ENCODE peak calls at places on chromosomes 1 and 21, in five cellular contexts. One of them, this sample, is unnamed.

GRCh38 chr1:232166942-232167341 is 463.0 kb downstream of the SIPA1L2 start:
- DNase-seq in suprapubic skin: no peak
- DNase-seq in transverse colon: no peak
- DNase-seq in uterus: no peak
- DNase-seq in right lobe of liver: no peak
- DNase-seq in this sample: no peak

GRCh38 chr1:181669209-181669608 is 185.9 kb downstream of the CACNA1E start:
- DNase-seq in suprapubic skin: no peak
- DNase-seq in transverse colon: no peak
- DNase-seq in uterus: no peak
- DNase-seq in right lobe of liver: no peak
- DNase-seq in this sample: no peak

GRCh38 chr1:63877816-63878215 is 104.0 kb downstream of the ROR1 start:
- DNase-seq in suprapubic skin: no peak
- DNase-seq in transverse colon: no peak
- DNase-seq in uterus: no peak
- DNase-seq in right lobe of liver: no peak
- DNase-seq in this sample: no peak

GRCh38 chr1:8631163-8631562 is 186.3 kb downstream of the RERE start:
- DNase-seq in suprapubic skin: no peak
- DNase-seq in transverse colon: no peak
- DNase-seq in uterus: no peak
- DNase-seq in right lobe of liver: no peak
- DNase-seq in this sample: no peak

GRCh38 chr1:91795601-91796389 is 90.2 kb downstream of the TGFBR3 start:
- DNase-seq in suprapubic skin: no peak
- DNase-seq in transverse colon: no peak
- DNase-seq in uterus: no peak
- DNase-seq in right lobe of liver: no peak
- DNase-seq in this sample: no peak

GRCh38 chr1:7549693-7550161 is 221.4 kb upstream of the VAMP3 start:
- DNase-seq in suprapubic skin: no peak
- DNase-seq in transverse colon: no peak
- DNase-seq in uterus: no peak
- DNase-seq in right lobe of liver: no peak
- DNase-seq in this sample: no peak

GRCh38 chr1:94597701-94598100 is 56.1 kb upstream of the F3 start:
- DNase-seq in suprapubic skin: no peak
- DNase-seq in transverse colon: no peak
- DNase-seq in uterus: no peak
- DNase-seq in right lobe of liver: no peak
- DNase-seq in this sample: no peak

GRCh38 chr1:31570228-31570627 is 6.1 kb upstream of the TINAGL1 start:
- DNase-seq in suprapubic skin: no peak
- DNase-seq in transverse colon: no peak
- DNase-seq in uterus: no peak
- DNase-seq in right lobe of liver: no peak
- DNase-seq in this sample: no peak

GRCh38 chr1:171805395-171806115 is 24.1 kb downstream of the METTL13 start:
- DNase-seq in suprapubic skin: no peak
- DNase-seq in transverse colon: no peak
- DNase-seq in uterus: no peak
- DNase-seq in right lobe of liver: no peak
- DNase-seq in this sample: no peak

DNA sequence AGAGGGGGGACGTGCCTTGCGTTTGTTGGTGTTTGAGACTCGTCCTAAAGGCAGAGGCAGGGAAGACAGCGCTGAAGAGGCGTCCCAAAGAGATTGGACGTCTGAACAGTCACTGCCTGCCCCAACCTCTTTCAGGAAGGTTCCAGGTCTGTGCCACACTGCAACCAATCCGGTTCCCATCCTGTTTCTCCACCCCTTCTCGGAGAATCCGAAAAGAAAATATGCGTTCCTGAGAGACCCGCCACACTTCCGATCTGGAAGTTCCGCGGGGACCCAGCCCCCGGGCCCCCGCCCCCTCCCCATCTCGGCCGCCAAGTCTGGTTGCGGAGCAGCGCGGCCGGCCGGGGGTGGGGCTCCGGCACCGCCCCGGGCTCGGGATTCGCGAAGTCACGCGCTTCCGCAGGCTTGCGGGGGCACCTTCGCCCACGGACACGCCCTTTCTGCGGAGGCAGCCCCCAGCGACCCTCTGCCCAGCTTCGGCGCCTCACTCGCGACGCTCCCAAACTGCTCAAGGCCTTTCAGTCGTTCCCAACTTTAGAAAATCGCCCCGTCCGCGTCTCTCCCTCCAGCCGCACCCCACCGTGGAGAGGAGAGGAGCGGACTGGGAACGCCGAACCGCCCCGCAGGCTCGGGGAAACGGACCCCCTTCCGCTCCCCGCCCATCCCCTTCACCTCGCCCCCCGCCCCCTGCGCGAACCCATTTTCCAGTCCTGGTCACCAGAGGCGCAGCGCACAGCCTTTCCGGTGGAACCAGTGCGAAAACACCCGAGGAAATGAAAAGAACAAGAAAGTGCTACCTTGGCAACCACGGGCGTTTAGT is 124.6 kb upstream of the DPYD start:
- DNase-seq in suprapubic skin: peak; percentile 40
- DNase-seq in transverse colon: no peak
- DNase-seq in uterus: no peak
- DNase-seq in right lobe of liver: no peak
- DNase-seq in this sample: no peak
- TF ChIP-seq POLR2A in suprapubic skin: no peak
- TF ChIP-seq POLR2A in transverse colon: no peak
- TF ChIP-seq POLR2A in uterus: no peak
- TF ChIP-seq POLR2A in right lobe of liver: no peak
- TF ChIP-seq POLR2A in this sample: no peak

DNA sequence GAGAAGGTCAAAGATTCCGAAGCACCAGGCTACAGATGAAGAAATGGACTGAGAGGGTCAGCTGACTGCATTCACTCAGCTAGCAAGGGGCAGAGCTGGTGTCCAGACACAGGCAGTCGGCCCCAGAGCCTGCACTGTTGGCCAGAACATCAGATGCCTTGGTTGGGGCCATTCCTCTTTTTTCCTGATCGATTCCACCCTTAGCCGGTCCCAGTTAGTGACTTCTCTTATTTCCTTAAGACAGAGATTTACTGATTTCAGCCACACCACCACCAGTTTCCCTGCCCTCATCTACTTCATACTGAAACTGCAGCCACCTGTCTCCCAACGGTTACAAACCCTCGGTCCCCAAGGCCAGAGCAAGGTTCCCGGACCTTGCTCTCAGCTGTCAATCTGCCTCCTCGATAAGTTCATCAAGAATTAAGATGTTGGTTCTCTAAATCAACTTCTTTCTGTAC is 11.5 kb downstream of the CD58 start:
- DNase-seq in suprapubic skin: no peak
- DNase-seq in transverse colon: no peak
- DNase-seq in uterus: no peak
- DNase-seq in right lobe of liver: no peak
- DNase-seq in this sample: no peak
- H3K4me1 ChIP-seq in suprapubic skin: peaks cover 25% of the 10 kb centered on the region
- H3K4me1 ChIP-seq in transverse colon: no peaks in the 10 kb centered on the region
- H3K4me1 ChIP-seq in uterus: no peaks in the 10 kb centered on the region
- H3K4me1 ChIP-seq in right lobe of liver: no peaks in the 10 kb centered on the region
- H3K4me1 ChIP-seq in this sample: no peaks in the 10 kb centered on the region

GRCh38 chr21:21373969-21374368 is 375.8 kb downstream of the NCAM2 start:
- DNase-seq in suprapubic skin: no peak
- DNase-seq in transverse colon: no peak
- DNase-seq in uterus: no peak
- DNase-seq in right lobe of liver: no peak
- DNase-seq in this sample: no peak
- TF ChIP-seq CTCF in suprapubic skin: no peak
- TF ChIP-seq CTCF in transverse colon: no peak
- TF ChIP-seq CTCF in uterus: no peak
- TF ChIP-seq CTCF in right lobe of liver: peak; percentile 36
- TF ChIP-seq CTCF in this sample: no peak

DNA sequence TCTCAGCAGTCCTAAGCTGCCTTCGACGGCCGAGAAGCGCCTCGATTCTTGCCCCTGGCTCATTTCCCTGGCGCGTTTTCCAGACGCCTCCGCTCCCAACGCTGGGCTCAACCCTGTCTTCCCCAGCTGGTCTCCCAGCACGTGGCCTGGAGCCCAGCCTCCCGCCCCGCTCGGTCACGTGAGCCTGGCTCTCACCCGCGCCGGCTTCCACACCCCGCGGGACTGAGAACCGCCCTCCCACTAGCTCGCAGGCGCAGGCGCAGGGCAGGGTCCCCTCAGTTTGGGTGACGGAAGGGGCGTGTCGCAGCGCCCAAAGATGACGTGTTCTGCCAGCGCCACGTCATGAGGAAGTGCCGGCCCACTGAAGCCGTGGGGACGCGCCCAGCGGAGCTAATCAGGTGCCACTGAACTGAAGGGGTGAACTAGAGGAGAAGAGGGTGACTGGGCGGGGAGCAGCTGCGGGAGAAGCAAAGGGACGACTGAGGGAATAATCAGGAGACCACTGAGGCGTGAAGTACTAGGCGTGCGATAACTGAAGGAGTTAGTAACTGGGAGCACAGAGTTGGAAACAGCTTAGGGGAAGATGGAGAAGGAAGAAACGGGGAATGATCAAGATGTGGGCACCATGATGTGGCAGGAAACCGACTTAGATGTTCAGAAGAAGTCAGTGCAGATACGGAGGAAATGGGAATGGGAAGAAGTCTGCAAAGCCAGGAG is at the start of gene DHDDS:
- DNase-seq in suprapubic skin: peak; percentile 98
- DNase-seq in transverse colon: peak; percentile 99
- DNase-seq in uterus: peak; percentile 97
- DNase-seq in right lobe of liver: peak; percentile 99
- DNase-seq in this sample: peak; percentile 99
- TF ChIP-seq POLR2A in suprapubic skin: peak; percentile 49
- TF ChIP-seq POLR2A in transverse colon: peak; percentile 97
- TF ChIP-seq POLR2A in uterus: peak; percentile 50
- TF ChIP-seq POLR2A in right lobe of liver: peak; percentile 69
- TF ChIP-seq POLR2A in this sample: peak; percentile 80

GRCh38 chr21:37454869-37455503 is 88.4 kb downstream of the DYRK1A start:
- DNase-seq in suprapubic skin: no peak
- DNase-seq in transverse colon: no peak
- DNase-seq in uterus: no peak
- DNase-seq in right lobe of liver: no peak
- DNase-seq in this sample: no peak
- H3K4me1 ChIP-seq in suprapubic skin: peaks cover 73% of the 10 kb centered on the region
- H3K4me1 ChIP-seq in transverse colon: peaks cover 19% of the 10 kb centered on the region
- H3K4me1 ChIP-seq in uterus: peaks cover 8% of the 10 kb centered on the region
- H3K4me1 ChIP-seq in right lobe of liver: no peaks in the 10 kb centered on the region
- H3K4me1 ChIP-seq in this sample: peaks cover 23% of the 10 kb centered on the region

GRCh38 chr1:154749078-154749760 is 120.9 kb downstream of the KCNN3 start:
- DNase-seq in suprapubic skin: no peak
- DNase-seq in transverse colon: no peak
- DNase-seq in uterus: peak; percentile 54
- DNase-seq in right lobe of liver: peak; percentile 41
- DNase-seq in this sample: no peak
- TF ChIP-seq CTCF in suprapubic skin: no peak
- TF ChIP-seq CTCF in transverse colon: no peak
- TF ChIP-seq CTCF in uterus: no peak
- TF ChIP-seq CTCF in right lobe of liver: no peak
- TF ChIP-seq CTCF in this sample: no peak

DNA sequence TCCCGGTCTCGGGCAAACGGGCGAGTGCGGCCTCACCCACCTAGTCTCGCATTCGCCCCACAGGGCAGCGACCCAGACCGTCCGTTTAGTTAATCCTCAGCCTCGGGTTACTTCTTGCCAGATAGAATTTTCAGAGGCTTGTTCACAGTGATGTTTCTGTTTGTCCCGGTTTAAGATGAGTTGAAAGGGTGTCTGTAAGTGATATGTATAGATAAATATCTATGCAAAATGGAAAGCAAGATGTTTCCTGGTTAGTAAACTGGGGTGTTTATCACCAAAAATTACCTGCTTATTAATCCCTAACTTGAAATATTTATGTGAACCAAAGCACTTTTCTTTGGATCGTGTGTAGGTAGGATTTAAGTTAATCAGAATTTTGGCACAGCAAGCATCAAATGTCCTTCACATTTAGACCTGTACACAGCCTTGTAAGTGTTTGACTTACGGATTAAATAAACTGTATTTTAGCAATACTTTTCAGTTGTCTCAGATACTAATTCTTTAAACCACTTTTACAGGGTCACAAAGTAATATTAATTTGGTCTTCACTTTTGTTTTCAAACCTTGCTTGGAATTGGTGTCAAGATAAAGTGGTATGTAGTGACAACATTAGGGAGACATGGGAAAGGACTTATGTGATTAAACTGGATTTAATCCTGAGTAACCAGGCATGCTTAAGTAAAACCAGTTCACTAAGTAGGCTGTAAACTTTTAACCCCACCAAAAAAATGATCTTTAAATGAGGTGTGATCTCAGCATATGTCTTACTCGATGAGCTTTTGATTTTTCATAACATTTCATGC is 886 bp downstream of the ZNF326 start:
- DNase-seq in suprapubic skin: no peak
- DNase-seq in transverse colon: peak; percentile 73
- DNase-seq in uterus: no peak
- DNase-seq in right lobe of liver: no peak
- DNase-seq in this sample: no peak
- TF ChIP-seq POLR2A in suprapubic skin: no peak
- TF ChIP-seq POLR2A in transverse colon: no peak
- TF ChIP-seq POLR2A in uterus: no peak
- TF ChIP-seq POLR2A in right lobe of liver: no peak
- TF ChIP-seq POLR2A in this sample: no peak

GRCh38 chr1:226641671-226642231 is 93.2 kb downstream of the STUM start:
- DNase-seq in suprapubic skin: no peak
- DNase-seq in transverse colon: no peak
- DNase-seq in uterus: peak; percentile 21
- DNase-seq in right lobe of liver: no peak
- DNase-seq in this sample: no peak
- H3K4me1 ChIP-seq in suprapubic skin: peaks cover 57% of the 10 kb centered on the region
- H3K4me1 ChIP-seq in transverse colon: peaks cover 24% of the 10 kb centered on the region
- H3K4me1 ChIP-seq in uterus: peaks cover 18% of the 10 kb centered on the region
- H3K4me1 ChIP-seq in right lobe of liver: no peaks in the 10 kb centered on the region
- H3K4me1 ChIP-seq in this sample: peaks cover 13% of the 10 kb centered on the region

This sample was measured in ovary.